ENCODE peak calls at places on chromosomes 1 and 21, in five cellular contexts. Y, X, A, L and J are unnamed samples.
A peak's percentile ranks its signal among the peaks of the same experiment; 100 is the strongest.

GRCh38 chr1:75234499-75235064 is 100.4 kb downstream of the LHX8 start:
- DNase-seq in A (no peak), Y (no peak), L (no peak), X (no peak), J (no peak)

GRCh38 chr1:157217486-157217885 is 79.3 kb upstream of the ETV3 start:
- DNase-seq in A (no peak), Y (no peak), X (no peak), L (no peak), J (no peak)

GRCh38 chr1:223515915-223516314 is 122.7 kb downstream of the CCDC185 start:
- DNase-seq in L (no peak), X (no peak), A (no peak), Y (no peak), J (no peak)

GRCh38 chr1:23020731-23021130 is 1.5 kb downstream of the KDM1A start:
- DNase-seq in L (no peak), A (no peak), X (no peak), Y (no peak), J (peak; percentile 17)

GRCh38 chr1:17080881-17081280 is 27.0 kb upstream of the SDHB start:
- DNase-seq in Y (no peak), A (peak; percentile 87), L (no peak), X (no peak), J (no peak)

GRCh38 chr1:166069390-166069789 is 97.4 kb downstream of the FAM78B start:
- DNase-seq in L (peak; percentile 1), X (no peak), A (no peak), Y (no peak), J (peak; percentile 65)

GRCh38 chr1:70980361-70980760 is 67.3 kb downstream of the PTGER3 start:
- DNase-seq in L (no peak), X (no peak), Y (no peak), A (no peak), J (no peak)

GRCh38 chr1:50841791-50842387 is 118.2 kb downstream of the FAF1 start:
- DNase-seq in X (peak; percentile 80), Y (no peak), L (peak; percentile 72), A (no peak), J (no peak)

GRCh38 chr1:188166654-188167053 is 1337.9 kb downstream of the PLA2G4A start:
- DNase-seq in A (no peak), X (no peak), Y (no peak), L (no peak), J (no peak)

GRCh38 chr21:31733521-31734149 is 1.7 kb upstream of the SCAF4 start:
- DNase-seq in Y (no peak), L (no peak), A (no peak), X (peak; percentile 21), J (no peak)

GRCh38 chr1:23392125-23392855 is 22.7 kb upstream of the ZNF436 start:
- DNase-seq in A (no peak), Y (no peak), X (no peak), L (no peak), J (no peak)

GRCh38 chr1:180571832-180572636 is 13.3 kb downstream of the OVAAL start:
- DNase-seq in A (no peak), X (no peak), Y (no peak), L (no peak), J (peak; percentile 64)

GRCh38 chr1:61139324-61140055 is 57.1 kb downstream of the NFIA start:
- DNase-seq in Y (peak; percentile 41), A (no peak), L (peak; percentile 71), X (peak; percentile 65), J (peak; percentile 94)

GRCh38 chr1:1911390-1912041 is 3.5 kb upstream of the CALML6 start:
- DNase-seq in Y (no peak), A (no peak), X (no peak), L (no peak), J (no peak)

GRCh38 chr1:67211589-67212563 is 45.6 kb downstream of the IL23R start:
- DNase-seq in L (peak; percentile 54), X (peak; percentile 18), A (peak; percentile 42), Y (peak; percentile 3), J (peak; percentile 51)

GRCh38 chr1:78441921-78442320 is 48.9 kb upstream of the PTGFR start:
- DNase-seq in A (no peak), X (peak; percentile 62), L (no peak), Y (no peak), J (peak; percentile 18)

GRCh38 chr1:228207851-228208821 is at the start of gene OBSCN:
- DNase-seq in L (no peak), Y (no peak), A (no peak), X (no peak), J (no peak)

GRCh38 chr1:103353391-103353790 is 172.1 kb upstream of the RNPC3 start:
- DNase-seq in X (peak; percentile 38), L (no peak), Y (no peak), A (no peak), J (no peak)

GRCh38 chr1:165697491-165697880 is 876 bp downstream of the ALDH9A1 start:
- DNase-seq in L (no peak), A (no peak), Y (no peak), X (peak; percentile 24), J (peak; percentile 25)

GRCh38 chr1:224621813-224622682 is 5.9 kb downstream of the CNIH3 start:
- DNase-seq in A (no peak), Y (no peak), X (no peak), L (no peak), J (no peak)

GRCh38 chr1:74193908-74194307 is 4.1 kb downstream of the LRRIQ3 start:
- DNase-seq in L (peak; percentile 35), Y (no peak), X (peak; percentile 36), A (no peak), J (peak; percentile 40)

GRCh38 chr1:1435094-1435903 is at the start of gene VWA1:
- DNase-seq in Y (no peak), A (peak; percentile 67), L (peak; percentile 65), X (peak; percentile 55), J (no peak)

GRCh38 chr1:234863596-234863995 is 253.6 kb upstream of the IRF2BP2 start:
- DNase-seq in L (peak; percentile 67), A (no peak), X (peak; percentile 66), Y (no peak), J (peak; percentile 77)

GRCh38 chr1:59045137-59045536 is 251.8 kb upstream of the FGGY start:
- DNase-seq in A (no peak), Y (no peak), L (no peak), X (no peak), J (no peak)

GRCh38 chr1:212158912-212159796 is 123.6 kb downstream of the DTL start:
- DNase-seq in L (no peak), X (no peak), A (no peak), Y (no peak), J (no peak)

GRCh38 chr1:96075704-96076455 is 645.7 kb upstream of the PTBP2 start:
- DNase-seq in X (no peak), L (peak; percentile 24), Y (no peak), A (no peak), J (peak; percentile 75)

GRCh38 chr1:9315411-9316079 is 22.9 kb downstream of the SPSB1 start:
- DNase-seq in X (peak; percentile 69), L (peak; percentile 60), Y (no peak), A (no peak), J (peak; percentile 84)

GRCh38 chr1:218617986-218618385 is 272.9 kb downstream of the TGFB2 start:
- DNase-seq in Y (no peak), A (no peak), X (peak; percentile 3), L (peak; percentile 35), J (peak; percentile 57)

GRCh38 chr1:94327001-94327685 is 89.8 kb upstream of the ARHGAP29 start:
- DNase-seq in A (no peak), Y (no peak), X (peak; percentile 81), L (peak; percentile 71), J (no peak)

GRCh38 chr1:93414749-93415148 is 33.2 kb upstream of the FNBP1L start:
- DNase-seq in L (no peak), A (no peak), X (no peak), Y (no peak), J (no peak)

GRCh38 chr21:44939532-44940115 is at the start of gene SLX9:
- DNase-seq in A (peak; percentile 80), X (peak; percentile 76), L (peak; percentile 78), Y (peak; percentile 72), J (peak; percentile 77)
- TF ChIP-seq CTCF in A (no peak), X (no peak), L (no peak), Y (no peak), J (no peak)

GRCh38 chr1:21926814-21927530 is 10.1 kb downstream of the HSPG2 start:
- DNase-seq in Y (no peak), A (no peak), X (peak; percentile 95), L (peak; percentile 61), J (no peak)

GRCh38 chr1:21924503-21925005 is 12.6 kb downstream of the HSPG2 start:
- DNase-seq in A (no peak), X (peak; percentile 50), L (peak; percentile 55), Y (no peak), J (no peak)

GRCh38 chr1:21927531-21928237 is 9.4 kb downstream of the HSPG2 start:
- DNase-seq in A (no peak), Y (no peak), X (peak; percentile 86), L (no peak), J (no peak)

GRCh38 chr1:21925334-21925940 is 11.7 kb downstream of the HSPG2 start:
- DNase-seq in Y (no peak), A (no peak), L (no peak), X (no peak), J (no peak)

DNA sequence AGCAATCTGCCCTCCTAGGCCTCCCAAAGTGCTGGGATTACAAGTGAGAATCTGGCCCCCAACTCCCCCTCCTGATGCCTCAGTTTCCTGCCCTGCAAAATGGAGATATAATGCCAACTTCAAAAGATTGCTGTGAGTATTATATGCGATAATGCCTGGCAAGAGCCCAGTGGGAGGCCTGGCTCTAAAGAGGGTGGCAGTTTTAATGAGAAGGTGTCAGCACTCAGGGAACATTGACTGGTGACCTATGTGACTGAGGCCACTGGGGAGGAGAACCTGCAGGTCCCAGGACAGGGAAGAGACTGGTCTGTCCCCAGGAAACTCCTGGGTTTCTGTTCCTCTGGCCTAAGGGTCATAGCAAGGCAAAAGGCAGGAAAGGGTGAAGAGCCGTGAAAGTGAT is 11.0 kb downstream of the HSPG2 start:
- DNase-seq in X (no peak), A (no peak), L (no peak), Y (no peak), J (no peak)
- TF ChIP-seq CTCF in X (no peak), A (no peak), L (no peak), Y (no peak), J (no peak)

DNA sequence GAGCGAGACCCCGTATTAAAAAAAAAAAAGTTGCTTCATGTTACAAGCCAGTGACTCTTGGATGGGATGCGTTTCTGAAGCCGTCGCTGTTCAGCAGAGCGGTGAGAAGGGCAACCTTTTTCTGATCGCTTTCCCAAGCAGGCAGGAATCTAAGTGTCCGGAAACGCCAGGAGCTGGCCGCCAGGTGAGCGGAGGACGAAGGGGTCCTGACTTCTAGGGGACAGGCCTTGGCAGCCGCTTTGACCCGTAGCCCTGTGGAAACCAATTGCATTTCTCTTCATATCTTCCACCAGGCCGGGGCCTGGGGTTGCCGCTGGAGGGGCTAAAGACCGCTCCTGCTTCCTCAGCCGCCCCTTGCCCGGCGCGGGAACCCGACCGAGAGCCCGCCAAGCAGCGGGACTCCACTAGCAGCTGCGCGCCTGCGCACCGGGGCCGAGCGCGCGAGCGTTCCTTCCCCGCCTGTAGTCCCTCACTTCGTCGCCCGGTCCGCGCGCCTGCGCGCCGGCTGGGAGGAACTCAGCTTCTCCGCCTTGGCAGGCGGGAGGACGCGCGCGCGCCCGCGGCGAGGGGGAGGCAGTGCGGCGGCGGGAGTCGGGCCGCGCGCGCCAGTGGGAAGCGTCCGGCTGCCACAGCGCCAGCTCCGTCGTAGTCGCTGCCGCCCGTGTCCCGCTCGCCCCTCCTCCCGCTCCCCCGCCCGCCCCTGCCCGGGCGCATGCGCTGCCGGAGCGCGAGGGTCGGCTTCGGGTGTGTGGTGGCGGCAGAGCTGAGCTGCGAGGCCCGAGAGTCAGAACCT is at the start of gene SPEN:
- DNase-seq in L (peak; percentile 97), Y (peak; percentile 68), X (peak; percentile 97), A (peak; percentile 97), J (peak; percentile 97)
- TF ChIP-seq CTCF in L (no peak), Y (no peak), X (peak; percentile 1), A (peak; percentile 20), J (no peak)

GRCh38 chr1:42924249-42925131 is 34.2 kb downstream of the SLC2A1 start:
- DNase-seq in X (peak; percentile 80), L (peak; percentile 84), A (peak; percentile 92), Y (peak; percentile 78), J (no peak)
- TF ChIP-seq CTCF in X (no peak), L (no peak), A (no peak), Y (no peak), J (no peak)